ENCODE peak calls at places on chromosome 16, in four cellular contexts. G is heart left ventricle, E is gastrocnemius medialis, A is ovary. M is an unnamed sample. For H3K36me3, the result is how much of the 10 kb centered on the place peaks cover.

GRCh38 chr16:14087590-14088154 is 16.6 kb downstream of the MRTFB start:
- DNase-seq in G (no peak), E (no peak), A (no peak), M (no peak)

GRCh38 chr16:79295746-79296145 is 304.8 kb downstream of the MAF start:
- DNase-seq in G (no peak), E (no peak), A (no peak), M (no peak)

GRCh38 chr16:2160915-2161551 is 5.5 kb downstream of the TRAF7 start:
- DNase-seq in G (no peak), E (peak), A (no peak), M (no peak)

GRCh38 chr16:68656771-68657170 is 11.7 kb downstream of the CDH3 start:
- DNase-seq in G (no peak), E (no peak), A (no peak), M (no peak)

GRCh38 chr16:4915226-4915761 is 21.7 kb downstream of the PPL start:
- DNase-seq in G (no peak), E (no peak), A (no peak), M (no peak)

GRCh38 chr16:11087691-11088431 is 143.5 kb downstream of the CLEC16A start:
- DNase-seq in G (no peak), E (no peak), A (no peak), M (no peak)

GRCh38 chr16:17685445-17685844 is 214.7 kb upstream of the XYLT1 start:
- DNase-seq in G (no peak), E (no peak), A (no peak), M (no peak)

GRCh38 chr16:2039286-2040030 is 8.2 kb downstream of the NTHL1 start:
- DNase-seq in G (peak), E (peak), A (peak), M (peak)

GRCh38 chr16:9094008-9094846 is 2.8 kb downstream of the HAPSTR1 start:
- DNase-seq in G (no peak), E (no peak), A (no peak), M (no peak)

GRCh38 chr16:51497541-51498211 is 346.6 kb upstream of the SALL1 start:
- DNase-seq in G (no peak), E (no peak), A (no peak), M (no peak)

GRCh38 chr16:11913425-11914079 is 2.2 kb downstream of the GSPT1 start:
- DNase-seq in G (no peak), E (no peak), A (no peak), M (no peak)

GRCh38 chr16:2388875-2389433 is 40.3 kb upstream of the CCNF start:
- DNase-seq in G (no peak), E (no peak), A (no peak), M (no peak)

GRCh38 chr16:51638338-51639135 is 487.5 kb upstream of the SALL1 start:
- DNase-seq in G (no peak), E (no peak), A (no peak), M (no peak)

GRCh38 chr16:19242186-19242585 is 43.3 kb upstream of the CLEC19A start:
- DNase-seq in G (no peak), E (no peak), A (no peak), M (no peak)

GRCh38 chr16:25501530-25502255 is 190.1 kb upstream of the HS3ST4 start:
- DNase-seq in G (no peak), E (no peak), A (no peak), M (no peak)

GRCh38 chr16:49519741-49520140 is 146.1 kb downstream of the C16orf78 start:
- DNase-seq in G (no peak), E (no peak), A (no peak), M (no peak)

GRCh38 chr16:65446441-65446840 is 324.6 kb upstream of the CDH11 start:
- DNase-seq in G (no peak), E (no peak), A (no peak), M (no peak)

GRCh38 chr16:67926181-67926742 is 5.4 kb downstream of the CTRL start:
- DNase-seq in G (no peak), E (peak), A (no peak), M (peak)

GRCh38 chr16:17538942-17539341 is 68.2 kb upstream of the XYLT1 start:
- DNase-seq in G (no peak), E (no peak), A (no peak), M (no peak)

GRCh38 chr16:68003031-68003430 is 3.7 kb upstream of the DPEP2 start:
- DNase-seq in G (no peak), E (no peak), A (no peak), M (no peak)

GRCh38 chr16:3861808-3862451 is 18.6 kb downstream of the CREBBP start:
- DNase-seq in G (peak), E (no peak), A (no peak), M (no peak)

GRCh38 chr16:69706975-69707340 is 19.4 kb downstream of the NQO1 start:
- DNase-seq in G (no peak), E (no peak), A (no peak), M (peak)

GRCh38 chr16:48137822-48138221 is 18.0 kb downstream of the ABCC12 start:
- DNase-seq in G (no peak), E (no peak), A (no peak), M (no peak)

GRCh38 chr16:46996952-46997458 is 23.5 kb upstream of the DNAJA2 start:
- DNase-seq in G (no peak), E (no peak), A (no peak), M (no peak)

GRCh38 chr16:6970171-6970857 is 362.3 kb upstream of the RBFOX1 start:
- DNase-seq in G (no peak), E (no peak), A (no peak), M (no peak)

DNA sequence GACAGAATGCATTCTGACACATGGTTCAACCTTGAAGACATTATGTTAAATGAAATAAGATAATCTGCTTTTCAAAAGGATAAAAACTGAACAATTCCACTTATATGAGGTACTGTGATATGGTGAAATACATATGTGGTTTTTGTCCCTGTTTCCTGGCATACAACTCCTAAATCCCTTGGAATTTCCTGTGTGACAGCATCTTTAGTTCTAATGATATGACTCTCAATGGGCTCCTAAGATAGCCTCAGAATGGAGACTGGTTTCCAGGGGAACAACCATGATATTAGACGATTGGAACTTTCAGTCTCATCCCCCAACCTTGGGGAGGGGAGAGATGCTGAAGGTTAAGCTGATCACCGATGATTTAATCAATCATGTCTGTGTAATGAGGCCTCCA is 37.7 kb upstream of the PHLPP2 start:
- DNase-seq in G (no peak), E (no peak), A (no peak), M (no peak)
- H3K36me3 ChIP-seq in G (half or more), E (under half), A (under half), M (under half)

GRCh38 chr16:70753694-70754325 is 47.1 kb downstream of the VAC14 start:
- DNase-seq in G (no peak), E (no peak), A (no peak), M (no peak)
- TF ChIP-seq POLR2A in G (no peak), E (no peak), A (no peak), M (no peak)

DNA sequence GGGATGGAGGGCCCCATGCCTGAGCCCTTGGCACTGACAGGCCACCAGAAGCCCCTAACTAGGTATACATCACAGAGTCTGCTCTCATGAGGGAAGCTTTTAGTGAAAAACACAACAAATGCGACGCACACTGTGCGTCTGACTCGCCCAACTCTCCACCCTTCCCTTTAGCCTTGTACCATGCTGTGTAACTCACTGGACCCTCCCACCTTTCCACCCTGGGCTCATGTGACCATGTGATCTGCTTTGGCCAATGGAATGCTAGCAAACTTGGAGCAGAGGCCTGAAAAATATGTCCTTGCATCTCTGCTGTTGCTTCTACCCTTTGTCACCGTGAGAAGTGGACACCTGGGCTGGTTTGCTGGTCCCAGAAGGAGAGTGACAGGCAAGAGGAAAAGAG is 21.6 kb downstream of the TK2 start:
- DNase-seq in G (no peak), E (no peak), A (no peak), M (no peak)
- H3K36me3 ChIP-seq in G (half or more), E (under half), A (under half), M (under half)

GRCh38 chr16:89123831-89124100 is 30.1 kb downstream of the ACSF3 start:
- DNase-seq in G (peak), E (no peak), A (no peak), M (no peak)

GRCh38 chr16:89120921-89121351 is 27.3 kb downstream of the ACSF3 start:
- DNase-seq in G (peak), E (no peak), A (no peak), M (no peak)

GRCh38 chr16:89121691-89122321 is 28.2 kb downstream of the ACSF3 start:
- DNase-seq in G (peak), E (no peak), A (no peak), M (no peak)

GRCh38 chr16:89123001-89123830 is 29.6 kb downstream of the ACSF3 start:
- DNase-seq in G (peak), E (no peak), A (no peak), M (no peak)

GRCh38 chr16:89122322-89122831 is 28.7 kb downstream of the ACSF3 start:
- DNase-seq in G (peak), E (no peak), A (no peak), M (no peak)
- TF ChIP-seq POLR2A in G (no peak), E (no peak), A (no peak), M (no peak)

DNA sequence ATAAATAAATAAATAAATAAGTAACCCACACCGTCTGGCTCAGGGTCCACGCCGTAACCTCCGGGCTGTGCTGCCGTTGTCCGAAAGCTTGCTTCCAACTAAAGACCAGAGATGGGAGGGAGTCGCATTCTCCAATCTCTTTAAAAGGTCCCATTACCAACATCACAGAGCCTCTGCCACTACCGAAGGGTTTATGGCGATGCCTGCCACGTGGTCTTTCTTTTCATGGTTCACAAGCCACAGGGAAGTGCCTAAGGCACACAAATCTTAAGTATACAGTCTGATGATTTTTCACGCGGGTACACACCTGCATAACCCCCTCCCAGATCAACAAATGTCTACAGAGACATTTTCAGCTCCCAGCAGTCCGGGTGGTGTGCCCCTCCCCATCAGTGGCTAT is 1.4 kb downstream of the COTL1 start:
- DNase-seq in G (no peak), E (no peak), A (no peak), M (no peak)
- H3K36me3 ChIP-seq in G (under half), E (under half), A (under half), M (under half)

GRCh38 chr16:30900588-30900987 is 4.2 kb downstream of the CTF1 start:
- DNase-seq in G (no peak), E (no peak), A (no peak), M (no peak)

GRCh38 chr16:30901201-30902069 is 5.0 kb downstream of the CTF1 start:
- DNase-seq in G (no peak), E (no peak), A (no peak), M (no peak)

GRCh38 chr16:30903596-30903995 is 7.2 kb downstream of the CTF1 start:
- DNase-seq in G (no peak), E (peak), A (no peak), M (no peak)

GRCh38 chr16:30903002-30903401 is 6.6 kb downstream of the CTF1 start:
- DNase-seq in G (no peak), E (no peak), A (no peak), M (no peak)

DNA sequence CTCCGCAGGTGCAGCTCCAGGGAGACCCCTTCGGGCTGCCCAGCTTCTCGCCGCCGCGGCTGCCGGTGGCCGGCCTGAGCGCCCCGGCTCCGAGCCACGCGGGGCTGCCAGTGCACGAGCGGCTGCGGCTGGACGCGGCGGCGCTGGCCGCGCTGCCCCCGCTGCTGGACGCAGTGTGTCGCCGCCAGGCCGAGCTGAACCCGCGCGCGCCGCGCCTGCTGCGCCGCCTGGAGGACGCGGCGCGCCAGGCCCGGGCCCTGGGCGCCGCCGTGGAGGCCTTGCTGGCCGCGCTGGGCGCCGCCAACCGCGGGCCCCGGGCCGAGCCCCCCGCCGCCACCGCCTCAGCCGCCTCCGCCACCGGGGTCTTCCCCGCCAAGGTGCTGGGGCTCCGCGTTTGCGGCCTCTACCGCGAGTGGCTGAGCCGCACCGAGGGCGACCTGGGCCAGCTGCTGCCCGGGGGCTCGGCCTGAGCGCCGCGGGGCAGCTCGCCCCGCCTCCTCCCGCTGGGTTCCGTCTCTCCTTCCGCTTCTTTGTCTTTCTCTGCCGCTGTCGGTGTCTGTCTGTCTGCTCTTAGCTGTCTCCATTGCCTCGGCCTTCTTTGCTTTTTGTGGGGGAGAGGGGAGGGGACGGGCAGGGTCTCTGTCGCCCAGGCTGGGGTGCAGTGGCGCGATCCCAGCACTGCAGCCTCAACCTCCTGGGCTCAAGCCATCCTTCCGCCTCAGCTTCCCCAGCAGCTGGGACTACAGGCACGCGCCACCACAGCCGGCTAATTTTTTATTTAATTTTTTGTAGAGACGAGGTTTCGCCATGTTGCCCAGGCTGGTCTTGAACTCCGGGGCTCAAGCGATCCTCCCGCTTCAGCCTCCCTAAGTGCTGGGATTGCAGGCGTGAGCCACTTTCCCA is 5.9 kb downstream of the CTF1 start:
- DNase-seq in G (peak), E (peak), A (peak), M (peak)
- TF ChIP-seq POLR2A in G (no peak), E (peak), A (peak), M (no peak)

GRCh38 chr16:61344791-61345190 is 691.4 kb downstream of the CDH8 start:
- DNase-seq in G (no peak), E (no peak), A (no peak), M (no peak)
- H3K36me3 ChIP-seq in G (under half), E (under half), A (under half), M (under half)

GRCh38 chr16:56625943-56626654 is 518 bp downstream of the MT1E start:
- DNase-seq in G (no peak), E (peak), A (peak), M (peak)
- TF ChIP-seq POLR2A in G (no peak), E (no peak), A (no peak), M (no peak)

DNA sequence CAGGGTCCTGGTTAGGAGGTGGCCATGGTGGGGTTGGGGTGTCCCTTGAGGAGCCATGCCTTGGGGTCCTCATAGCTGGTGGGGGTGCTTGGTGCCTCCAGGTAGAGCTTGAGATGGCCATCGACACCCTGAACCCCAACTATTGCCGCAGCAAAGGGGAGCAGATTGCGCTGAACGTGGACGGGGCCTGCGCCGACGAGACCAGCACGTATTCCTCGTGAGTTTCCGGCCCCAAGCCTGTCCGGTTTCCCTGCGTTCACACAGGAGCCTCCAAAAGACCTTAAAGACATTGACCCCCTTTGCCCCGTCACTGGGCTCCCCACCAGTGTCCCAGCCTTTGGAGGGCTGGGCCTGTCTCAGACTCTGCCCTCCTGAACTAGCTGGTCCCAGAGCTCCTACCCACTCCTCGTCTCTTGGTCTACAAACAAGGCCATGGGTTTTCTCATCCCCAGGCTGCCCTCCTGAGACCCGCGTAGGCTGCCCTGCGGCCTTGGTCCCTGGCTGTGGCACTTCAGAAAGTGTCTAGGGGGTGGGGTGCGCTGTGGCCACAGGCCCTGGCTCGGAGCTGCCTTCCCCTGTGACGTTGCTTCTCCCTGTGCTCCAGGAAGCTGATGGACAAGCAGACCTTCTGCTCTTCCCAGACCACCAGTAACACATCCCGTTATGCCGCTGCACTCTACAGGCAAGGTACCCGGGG is 11.8 kb downstream of the POLR3E start:
- DNase-seq in G (no peak), E (no peak), A (no peak), M (no peak)
- H3K36me3 ChIP-seq in G (half or more), E (under half), A (under half), M (under half)